ENCODE peak calls at places on chromosomes 16 and 17, in eight cellular contexts. One of them, this sample, is unnamed.

GRCh38 chr16:75109732-75110243 is 6.8 kb downstream of the LDHD start:
- DNase-seq in breast epithelium: no peak
- DNase-seq in endodermal cell: peak; percentile 58
- DNase-seq in cardiac muscle cell: no peak
- DNase-seq in prostate gland: no peak
- DNase-seq in CD8-positive, alpha-beta T cell: no peak
- DNase-seq in upper lobe of right lung: peak; percentile 61
- DNase-seq in right atrium auricular region: no peak
- DNase-seq in this sample: no peak

GRCh38 chr16:50299508-50300105 is 33.3 kb downstream of the ADCY7 start:
- DNase-seq in breast epithelium: no peak
- DNase-seq in endodermal cell: peak; percentile 24
- DNase-seq in cardiac muscle cell: no peak
- DNase-seq in prostate gland: no peak
- DNase-seq in CD8-positive, alpha-beta T cell: no peak
- DNase-seq in upper lobe of right lung: peak; percentile 53
- DNase-seq in right atrium auricular region: no peak
- DNase-seq in this sample: no peak

GRCh38 chr16:89892635-89893034 is 19.2 kb downstream of the TCF25 start:
- DNase-seq in breast epithelium: no peak
- DNase-seq in endodermal cell: no peak
- DNase-seq in cardiac muscle cell: no peak
- DNase-seq in prostate gland: no peak
- DNase-seq in CD8-positive, alpha-beta T cell: no peak
- DNase-seq in upper lobe of right lung: no peak
- DNase-seq in right atrium auricular region: no peak
- DNase-seq in this sample: no peak

GRCh38 chr17:16941643-16942042 is 30.3 kb downstream of the TNFRSF13B start:
- DNase-seq in breast epithelium: no peak
- DNase-seq in endodermal cell: peak; percentile 33
- DNase-seq in cardiac muscle cell: peak; percentile 6
- DNase-seq in prostate gland: no peak
- DNase-seq in CD8-positive, alpha-beta T cell: no peak
- DNase-seq in upper lobe of right lung: no peak
- DNase-seq in right atrium auricular region: no peak
- DNase-seq in this sample: no peak

GRCh38 chr17:17538417-17539391 is 42.5 kb upstream of the RASD1 start:
- DNase-seq in breast epithelium: no peak
- DNase-seq in endodermal cell: no peak
- DNase-seq in cardiac muscle cell: peak; percentile 18
- DNase-seq in prostate gland: peak; percentile 91
- DNase-seq in CD8-positive, alpha-beta T cell: no peak
- DNase-seq in upper lobe of right lung: no peak
- DNase-seq in right atrium auricular region: no peak
- DNase-seq in this sample: no peak

GRCh38 chr17:78341559-78342437 is 18.1 kb downstream of the SOCS3 start:
- DNase-seq in breast epithelium: no peak
- DNase-seq in endodermal cell: peak; percentile 92
- DNase-seq in cardiac muscle cell: peak; percentile 89
- DNase-seq in prostate gland: peak; percentile 47
- DNase-seq in CD8-positive, alpha-beta T cell: no peak
- DNase-seq in upper lobe of right lung: peak; percentile 89
- DNase-seq in right atrium auricular region: no peak
- DNase-seq in this sample: no peak

GRCh38 chr16:28623172-28623711 is 13.4 kb upstream of the SULT1A1 start:
- DNase-seq in breast epithelium: no peak
- DNase-seq in endodermal cell: peak; percentile 32
- DNase-seq in cardiac muscle cell: peak; percentile 44
- DNase-seq in prostate gland: no peak
- DNase-seq in CD8-positive, alpha-beta T cell: peak; percentile 45
- DNase-seq in upper lobe of right lung: peak; percentile 88
- DNase-seq in right atrium auricular region: no peak
- DNase-seq in this sample: no peak

GRCh38 chr16:50724237-50724747 is 17.6 kb upstream of the CYLD start:
- DNase-seq in breast epithelium: no peak
- DNase-seq in endodermal cell: peak; percentile 22
- DNase-seq in cardiac muscle cell: no peak
- DNase-seq in prostate gland: no peak
- DNase-seq in CD8-positive, alpha-beta T cell: no peak
- DNase-seq in upper lobe of right lung: no peak
- DNase-seq in right atrium auricular region: no peak
- DNase-seq in this sample: no peak

GRCh38 chr17:7656958-7657715 is 6.4 kb downstream of the ATP1B2 start:
- DNase-seq in breast epithelium: no peak
- DNase-seq in endodermal cell: peak; percentile 98
- DNase-seq in cardiac muscle cell: peak; percentile 68
- DNase-seq in prostate gland: no peak
- DNase-seq in CD8-positive, alpha-beta T cell: no peak
- DNase-seq in upper lobe of right lung: no peak
- DNase-seq in right atrium auricular region: no peak
- DNase-seq in this sample: no peak

GRCh38 chr17:20084621-20085282 is 75.6 kb downstream of the SPECC1 start:
- DNase-seq in breast epithelium: no peak
- DNase-seq in endodermal cell: peak; percentile 45
- DNase-seq in cardiac muscle cell: no peak
- DNase-seq in prostate gland: no peak
- DNase-seq in CD8-positive, alpha-beta T cell: no peak
- DNase-seq in upper lobe of right lung: no peak
- DNase-seq in right atrium auricular region: no peak
- DNase-seq in this sample: no peak

GRCh38 chr17:48150107-48150463 is 42.5 kb downstream of the SNX11 start:
- DNase-seq in breast epithelium: no peak
- DNase-seq in endodermal cell: no peak
- DNase-seq in cardiac muscle cell: no peak
- DNase-seq in prostate gland: no peak
- DNase-seq in CD8-positive, alpha-beta T cell: no peak
- DNase-seq in upper lobe of right lung: no peak
- DNase-seq in right atrium auricular region: no peak
- DNase-seq in this sample: no peak

GRCh38 chr17:82812601-82813000 is 27.2 kb downstream of the ZNF750 start:
- DNase-seq in breast epithelium: no peak
- DNase-seq in endodermal cell: no peak
- DNase-seq in cardiac muscle cell: no peak
- DNase-seq in prostate gland: no peak
- DNase-seq in CD8-positive, alpha-beta T cell: no peak
- DNase-seq in upper lobe of right lung: no peak
- DNase-seq in right atrium auricular region: no peak
- DNase-seq in this sample: no peak

GRCh38 chr17:47692137-47692894 is 1.6 kb upstream of the TBKBP1 start:
- DNase-seq in breast epithelium: no peak
- DNase-seq in endodermal cell: no peak
- DNase-seq in cardiac muscle cell: no peak
- DNase-seq in prostate gland: no peak
- DNase-seq in CD8-positive, alpha-beta T cell: no peak
- DNase-seq in upper lobe of right lung: no peak
- DNase-seq in right atrium auricular region: no peak
- DNase-seq in this sample: no peak

GRCh38 chr16:84780977-84781376 is 38.8 kb upstream of the CRISPLD2 start:
- DNase-seq in breast epithelium: no peak
- DNase-seq in endodermal cell: no peak
- DNase-seq in cardiac muscle cell: no peak
- DNase-seq in prostate gland: no peak
- DNase-seq in CD8-positive, alpha-beta T cell: no peak
- DNase-seq in upper lobe of right lung: no peak
- DNase-seq in right atrium auricular region: no peak
- DNase-seq in this sample: no peak

GRCh38 chr16:50550035-50550434 is 1.8 kb downstream of the NKD1 start:
- DNase-seq in breast epithelium: no peak
- DNase-seq in endodermal cell: no peak
- DNase-seq in cardiac muscle cell: no peak
- DNase-seq in prostate gland: no peak
- DNase-seq in CD8-positive, alpha-beta T cell: no peak
- DNase-seq in upper lobe of right lung: no peak
- DNase-seq in right atrium auricular region: no peak
- DNase-seq in this sample: no peak

GRCh38 chr17:79630821-79631639 is 20.2 kb upstream of the RBFOX3 start:
- DNase-seq in breast epithelium: no peak
- DNase-seq in endodermal cell: peak; percentile 40
- DNase-seq in cardiac muscle cell: no peak
- DNase-seq in prostate gland: no peak
- DNase-seq in CD8-positive, alpha-beta T cell: no peak
- DNase-seq in upper lobe of right lung: peak; percentile 29
- DNase-seq in right atrium auricular region: peak; percentile 36
- DNase-seq in this sample: no peak

DNA sequence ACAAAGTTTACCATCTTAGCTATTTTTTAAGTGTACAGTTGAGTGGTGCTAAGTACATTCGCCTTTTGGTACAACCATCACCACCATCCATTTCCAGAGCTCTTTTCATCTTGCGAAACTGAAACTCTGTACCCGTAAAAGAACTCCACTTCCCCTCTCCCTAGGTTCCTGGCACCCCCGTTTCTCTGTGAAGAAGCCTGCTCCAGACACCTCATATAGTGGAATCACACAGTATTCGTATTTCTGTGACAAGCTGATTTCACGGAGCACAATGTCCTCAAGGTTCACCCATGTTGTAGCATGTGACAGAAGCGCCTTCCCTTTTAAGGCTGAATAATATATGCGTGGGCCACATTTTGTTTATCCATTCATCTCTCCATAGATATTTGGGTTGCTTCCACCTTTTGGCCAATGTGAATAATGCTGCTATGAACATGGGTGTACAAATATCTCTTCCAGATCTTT is 54.2 kb upstream of the MAP3K14 start:
- DNase-seq in breast epithelium: no peak
- DNase-seq in endodermal cell: peak; percentile 66
- DNase-seq in cardiac muscle cell: no peak
- DNase-seq in prostate gland: no peak
- DNase-seq in CD8-positive, alpha-beta T cell: no peak
- DNase-seq in upper lobe of right lung: peak; percentile 27
- DNase-seq in right atrium auricular region: no peak
- DNase-seq in this sample: no peak
- TF ChIP-seq CTCF in breast epithelium: no peak
- TF ChIP-seq CTCF in endodermal cell: no peak
- TF ChIP-seq CTCF in cardiac muscle cell: no peak
- TF ChIP-seq CTCF in prostate gland: no peak
- TF ChIP-seq CTCF in CD8-positive, alpha-beta T cell: no peak
- TF ChIP-seq CTCF in upper lobe of right lung: no peak
- TF ChIP-seq CTCF in right atrium auricular region: no peak
- TF ChIP-seq CTCF in this sample: no peak

DNA sequence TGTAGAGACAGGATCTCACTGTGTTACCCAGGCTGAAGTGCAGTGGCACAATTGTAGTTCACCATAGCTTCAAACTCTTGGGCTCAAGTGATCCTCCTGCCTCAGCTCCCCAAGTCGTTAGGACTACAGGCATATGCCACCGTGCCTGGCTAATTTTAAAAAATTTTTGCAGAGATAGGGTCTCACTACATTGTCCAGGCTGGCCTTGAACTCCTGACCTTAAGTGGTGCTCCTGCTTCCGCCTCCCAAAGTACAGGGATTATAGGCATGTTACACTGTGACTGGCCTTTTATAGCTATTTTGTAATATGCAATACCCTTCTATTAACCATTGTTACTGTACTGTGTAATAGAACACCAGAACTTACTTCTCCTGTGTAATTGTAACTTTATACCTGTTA is 139.3 kb upstream of the ZNF267 start:
- DNase-seq in breast epithelium: no peak
- DNase-seq in endodermal cell: no peak
- DNase-seq in cardiac muscle cell: no peak
- DNase-seq in prostate gland: no peak
- DNase-seq in CD8-positive, alpha-beta T cell: no peak
- DNase-seq in upper lobe of right lung: no peak
- DNase-seq in right atrium auricular region: no peak
- DNase-seq in this sample: no peak
- H3K9me3 ChIP-seq in breast epithelium: peaks cover 7% of the 10 kb centered on the region
- H3K9me3 ChIP-seq in endodermal cell: peaks cover 56% of the 10 kb centered on the region
- H3K9me3 ChIP-seq in cardiac muscle cell: no peaks in the 10 kb centered on the region
- H3K9me3 ChIP-seq in prostate gland: no peaks in the 10 kb centered on the region
- H3K9me3 ChIP-seq in CD8-positive, alpha-beta T cell: peaks cover 15% of the 10 kb centered on the region
- H3K9me3 ChIP-seq in upper lobe of right lung: peaks cover 39% of the 10 kb centered on the region
- H3K9me3 ChIP-seq in right atrium auricular region: no peaks in the 10 kb centered on the region
- H3K9me3 ChIP-seq in this sample: peaks cover 41% of the 10 kb centered on the region

GRCh38 chr17:50149425-50150353 is 788 bp downstream of the PPP1R9B start:
- DNase-seq in breast epithelium: no peak
- DNase-seq in endodermal cell: peak; percentile 89
- DNase-seq in cardiac muscle cell: peak; percentile 64
- DNase-seq in prostate gland: peak; percentile 47
- DNase-seq in CD8-positive, alpha-beta T cell: no peak
- DNase-seq in upper lobe of right lung: peak; percentile 86
- DNase-seq in right atrium auricular region: no peak
- DNase-seq in this sample: no peak
- TF ChIP-seq CTCF in breast epithelium: no peak
- TF ChIP-seq CTCF in endodermal cell: peak; percentile 31
- TF ChIP-seq CTCF in cardiac muscle cell: no peak
- TF ChIP-seq CTCF in prostate gland: no peak
- TF ChIP-seq CTCF in CD8-positive, alpha-beta T cell: no peak
- TF ChIP-seq CTCF in upper lobe of right lung: peak; percentile 5
- TF ChIP-seq CTCF in right atrium auricular region: peak; percentile 29
- TF ChIP-seq CTCF in this sample: no peak

GRCh38 chr17:72969293-72969692 is 123.2 kb downstream of the SLC39A11 start:
- DNase-seq in breast epithelium: no peak
- DNase-seq in endodermal cell: no peak
- DNase-seq in cardiac muscle cell: no peak
- DNase-seq in prostate gland: no peak
- DNase-seq in CD8-positive, alpha-beta T cell: no peak
- DNase-seq in upper lobe of right lung: no peak
- DNase-seq in right atrium auricular region: no peak
- DNase-seq in this sample: no peak

GRCh38 chr17:72970246-72970645 is 122.2 kb downstream of the SLC39A11 start:
- DNase-seq in breast epithelium: no peak
- DNase-seq in endodermal cell: peak; percentile 49
- DNase-seq in cardiac muscle cell: no peak
- DNase-seq in prostate gland: no peak
- DNase-seq in CD8-positive, alpha-beta T cell: no peak
- DNase-seq in upper lobe of right lung: no peak
- DNase-seq in right atrium auricular region: no peak
- DNase-seq in this sample: no peak

GRCh38 chr17:72972263-72972951 is 120.1 kb downstream of the SLC39A11 start:
- DNase-seq in breast epithelium: no peak
- DNase-seq in endodermal cell: peak; percentile 37
- DNase-seq in cardiac muscle cell: no peak
- DNase-seq in prostate gland: no peak
- DNase-seq in CD8-positive, alpha-beta T cell: no peak
- DNase-seq in upper lobe of right lung: no peak
- DNase-seq in right atrium auricular region: no peak
- DNase-seq in this sample: no peak

GRCh38 chr17:72971513-72971880 is 121.0 kb downstream of the SLC39A11 start:
- DNase-seq in breast epithelium: no peak
- DNase-seq in endodermal cell: peak; percentile 54
- DNase-seq in cardiac muscle cell: no peak
- DNase-seq in prostate gland: no peak
- DNase-seq in CD8-positive, alpha-beta T cell: no peak
- DNase-seq in upper lobe of right lung: no peak
- DNase-seq in right atrium auricular region: no peak
- DNase-seq in this sample: no peak

DNA sequence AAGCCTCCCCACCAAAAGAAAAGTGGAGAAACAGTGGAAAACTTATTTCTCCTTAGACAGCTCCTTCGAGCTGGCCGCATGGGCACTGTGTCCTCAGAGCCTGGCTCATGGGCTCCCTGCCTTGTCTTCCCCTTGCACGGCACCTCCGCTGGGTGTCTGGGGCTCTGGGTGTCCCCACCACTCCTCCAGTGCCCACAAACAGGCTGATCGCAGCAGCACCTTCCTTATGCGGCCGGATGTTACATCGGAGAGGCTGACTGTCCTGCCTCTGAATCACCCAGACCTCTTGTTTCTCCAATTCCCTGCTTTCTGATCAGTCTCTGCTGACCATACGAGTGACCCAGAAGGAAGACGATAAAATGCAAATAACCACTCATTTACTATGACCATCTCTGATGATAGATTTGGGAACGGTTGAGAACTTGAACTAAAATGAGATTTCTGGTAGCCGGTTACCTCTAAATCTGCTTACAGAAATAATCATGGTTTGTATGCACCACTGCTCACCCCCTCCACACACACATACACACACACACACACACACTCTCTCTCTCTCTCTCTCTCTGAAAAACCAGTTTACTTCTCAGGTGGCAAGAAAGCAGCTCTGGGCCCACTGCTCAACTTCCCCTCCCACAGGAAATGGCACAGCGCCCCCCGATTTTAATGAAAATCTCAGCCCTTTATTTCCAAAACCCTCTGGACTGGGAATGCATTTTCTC is 121.5 kb downstream of the SLC39A11 start:
- DNase-seq in breast epithelium: no peak
- DNase-seq in endodermal cell: no peak
- DNase-seq in cardiac muscle cell: no peak
- DNase-seq in prostate gland: no peak
- DNase-seq in CD8-positive, alpha-beta T cell: no peak
- DNase-seq in upper lobe of right lung: no peak
- DNase-seq in right atrium auricular region: no peak
- DNase-seq in this sample: no peak
- H3K9me3 ChIP-seq in breast epithelium: no peaks in the 10 kb centered on the region
- H3K9me3 ChIP-seq in endodermal cell: peaks cover 26% of the 10 kb centered on the region
- H3K9me3 ChIP-seq in cardiac muscle cell: no peaks in the 10 kb centered on the region
- H3K9me3 ChIP-seq in prostate gland: no peaks in the 10 kb centered on the region
- H3K9me3 ChIP-seq in CD8-positive, alpha-beta T cell: no peaks in the 10 kb centered on the region
- H3K9me3 ChIP-seq in upper lobe of right lung: no peaks in the 10 kb centered on the region
- H3K9me3 ChIP-seq in right atrium auricular region: no peaks in the 10 kb centered on the region
- H3K9me3 ChIP-seq in this sample: no peaks in the 10 kb centered on the region